ENCODE peak calls at places on chromosomes 6 and 20, in four cellular contexts. K is A549, C is GM12878, G is K562. R is an unnamed sample.

GRCh38 chr6:165744515-165745228 is 81.6 kb upstream of the PDE10A start:
- DNase-seq in K (no peak), C (peak; percentile 23), G (no peak), R (no peak)

GRCh38 chr6:20921533-20921932 is 387.3 kb downstream of the CDKAL1 start:
- DNase-seq in K (no peak), G (no peak), C (no peak), R (no peak)

GRCh38 chr20:56628873-56629463 is at the start of gene TFAP2C:
- DNase-seq in K (peak; percentile 89), C (no peak), G (peak; percentile 89), R (peak; percentile 85)

GRCh38 chr6:2034256-2034655 is 211.1 kb downstream of the GMDS start:
- DNase-seq in K (no peak), C (no peak), G (no peak), R (no peak)

GRCh38 chr20:34512266-34512954 is 3.8 kb upstream of the DYNLRB1 start:
- DNase-seq in G (no peak), K (no peak), C (no peak), R (no peak)

GRCh38 chr6:28369463-28369862 is 19.7 kb downstream of the ZKSCAN3 start:
- DNase-seq in G (no peak), K (no peak), C (no peak), R (no peak)

GRCh38 chr6:156563710-156564109 is 213.5 kb upstream of the ARID1B start:
- DNase-seq in K (no peak), C (no peak), G (no peak), R (no peak)

GRCh38 chr6:44428682-44429081 is 41.2 kb downstream of the CDC5L start:
- DNase-seq in K (no peak), C (no peak), G (no peak), R (no peak)

GRCh38 chr6:3230275-3231212 is 3.1 kb upstream of the TUBB2B start:
- DNase-seq in C (no peak), K (no peak), G (no peak), R (peak; percentile 85)

GRCh38 chr6:16762265-16762546 is 946 bp upstream of the ATXN1 start:
- DNase-seq in C (no peak), K (peak; percentile 12), G (no peak), R (peak; percentile 59)

GRCh38 chr20:61657719-61658377 is 405.8 kb downstream of the CDH4 start:
- DNase-seq in K (no peak), G (no peak), C (no peak), R (no peak)

GRCh38 chr20:10521068-10521834 is 86.1 kb downstream of the SLX4IP start:
- DNase-seq in K (peak; percentile 43), G (no peak), C (no peak), R (no peak)

GRCh38 chr6:104855507-104855906 is 4.2 kb downstream of the HACE1 start:
- DNase-seq in C (no peak), G (no peak), K (no peak), R (no peak)

GRCh38 chr6:42547407-42548329 is 16.2 kb upstream of the UBR2 start:
- DNase-seq in C (no peak), K (peak; percentile 77), G (peak; percentile 93), R (peak; percentile 88)

DNA sequence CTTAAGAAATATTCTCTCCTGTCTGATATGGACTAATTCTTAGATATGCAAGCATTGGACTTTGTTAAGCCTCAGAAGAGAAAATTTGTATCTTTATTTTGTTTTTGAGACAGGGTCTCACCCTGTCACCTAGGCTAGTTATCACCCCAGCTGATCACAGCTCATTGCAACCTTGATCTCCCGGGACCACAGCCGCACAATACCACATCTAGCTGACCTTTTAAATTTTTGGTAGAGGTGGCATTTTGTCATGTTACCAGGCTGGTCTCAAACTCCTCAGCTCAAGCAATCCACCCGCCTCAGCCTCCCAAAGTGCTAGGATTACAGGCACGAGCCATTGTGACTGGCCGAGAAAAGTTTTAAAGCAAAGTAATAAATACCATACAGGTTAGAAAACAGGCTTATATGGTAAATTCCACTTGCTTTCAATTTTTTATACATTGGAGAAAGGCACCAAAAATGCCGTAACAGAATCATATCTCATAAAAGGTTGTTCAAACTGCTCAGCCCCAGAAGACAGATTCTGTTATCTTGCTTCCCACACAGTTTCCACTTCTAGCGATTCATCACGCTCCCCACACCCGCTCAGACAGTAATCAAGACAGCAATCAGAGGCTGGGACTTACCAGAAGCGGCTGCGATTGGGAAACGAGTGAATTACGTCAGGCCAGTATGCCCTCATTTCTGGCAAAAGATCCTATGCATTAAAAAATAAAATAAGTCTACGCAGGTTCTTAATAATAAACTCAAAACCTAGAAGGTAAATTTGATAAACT is 13.8 kb downstream of the RNASET2 start:
- DNase-seq in K (no peak), G (peak; percentile 75), C (no peak), R (no peak)
- TF ChIP-seq JUNB in K (no peak), G (no peak), C (no peak), R (no peak)

DNA sequence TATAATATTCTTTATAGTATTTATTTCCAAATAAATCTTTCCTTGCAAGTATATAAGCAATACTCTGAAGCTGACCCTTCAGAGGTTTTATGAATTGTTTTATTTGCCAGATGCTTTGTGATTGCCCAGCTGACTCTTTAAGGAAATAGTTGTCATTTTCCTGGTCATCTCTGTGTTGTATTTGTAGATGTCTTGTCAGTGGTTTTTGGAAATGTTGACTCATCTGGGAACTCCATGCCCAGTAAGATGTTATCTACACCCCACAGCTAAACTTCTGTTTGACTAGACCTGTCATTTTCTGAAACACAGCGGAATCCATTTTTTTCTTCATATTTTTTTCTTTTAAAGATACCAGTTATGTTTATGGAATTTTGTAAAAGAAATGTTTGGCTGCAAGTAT is 490.9 kb downstream of the NKAIN2 start:
- DNase-seq in K (no peak), C (no peak), G (no peak), R (no peak)
- TF ChIP-seq JUNB in K (no peak), C (no peak), G (no peak), R (no peak)

DNA sequence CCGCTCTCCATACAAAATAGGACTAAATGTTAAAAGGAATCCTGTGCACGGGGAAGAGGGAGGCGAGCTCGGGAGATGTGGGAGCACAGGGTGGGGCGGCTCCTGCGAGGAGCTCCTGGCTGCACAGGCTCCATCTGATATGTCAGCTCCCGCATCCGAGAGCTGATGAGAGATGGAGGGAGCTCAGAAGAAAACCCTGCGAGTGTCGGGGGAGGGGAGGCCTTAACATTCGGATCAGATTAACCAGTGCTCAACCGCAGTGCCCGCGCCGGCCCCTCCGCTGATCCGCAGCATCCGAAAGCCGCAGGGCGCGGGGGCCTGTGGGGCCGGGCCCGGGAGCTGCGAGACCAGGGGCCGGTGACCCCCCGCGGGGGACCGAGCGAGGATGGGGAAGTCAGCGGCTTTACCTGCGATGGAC is 571 bp downstream of the ELOVL4 start:
- DNase-seq in C (no peak), K (peak; percentile 5), G (no peak), R (peak; percentile 49)
- TF ChIP-seq JUNB in C (no peak), K (no peak), G (no peak), R (no peak)

DNA sequence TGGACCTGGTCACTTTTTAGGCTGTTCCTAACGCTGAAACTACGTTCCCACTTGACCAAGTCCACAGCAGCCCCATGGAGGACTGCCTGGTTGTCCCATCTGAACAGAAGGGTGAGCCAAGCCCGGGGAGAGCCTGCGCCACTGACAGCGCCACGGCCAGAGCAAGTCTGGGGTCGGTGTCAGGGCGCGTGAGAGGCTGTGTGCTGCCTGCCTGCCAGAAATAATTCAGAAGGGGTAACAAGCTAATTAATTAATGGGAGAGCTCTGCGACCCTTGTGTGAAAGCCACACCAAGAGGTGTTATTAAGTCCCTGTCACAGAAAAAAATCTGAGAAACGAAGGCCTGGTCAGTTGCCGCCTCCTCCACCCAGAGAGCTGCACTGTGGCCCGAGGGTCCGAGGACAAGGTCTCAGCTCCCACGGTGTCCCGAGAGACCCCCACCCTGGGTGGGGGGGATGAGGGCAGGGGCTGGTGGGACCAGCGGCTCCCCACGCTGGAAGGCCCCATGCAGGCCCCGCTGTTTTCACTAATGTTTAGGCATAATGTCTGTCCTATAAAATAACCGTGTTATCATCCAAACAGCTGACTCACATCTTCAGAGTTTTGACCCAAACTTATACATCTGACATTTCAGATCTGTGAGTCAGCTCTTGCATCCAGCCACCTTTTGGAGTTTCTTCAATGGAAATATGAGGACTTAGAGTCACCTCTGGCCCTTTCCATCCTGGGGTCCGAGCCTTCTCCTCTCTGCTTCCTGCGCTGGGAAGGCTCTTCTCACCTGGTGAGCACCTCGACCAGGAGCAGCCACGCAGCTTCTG is 58.5 kb downstream of the DLL1 start:
- DNase-seq in G (no peak), C (no peak), K (no peak), R (no peak)
- TF ChIP-seq JUNB in G (no peak), C (no peak), K (no peak), R (no peak)

GRCh38 chr20:6780414-6780813 is 12.9 kb downstream of the BMP2 start:
- DNase-seq in G (no peak), C (no peak), K (no peak), R (no peak)

GRCh38 chr20:6784767-6785166 is 17.3 kb downstream of the BMP2 start:
- DNase-seq in K (no peak), G (no peak), C (no peak), R (no peak)

GRCh38 chr20:6786548-6786947 is 19.1 kb downstream of the BMP2 start:
- DNase-seq in K (no peak), G (no peak), C (no peak), R (no peak)

DNA sequence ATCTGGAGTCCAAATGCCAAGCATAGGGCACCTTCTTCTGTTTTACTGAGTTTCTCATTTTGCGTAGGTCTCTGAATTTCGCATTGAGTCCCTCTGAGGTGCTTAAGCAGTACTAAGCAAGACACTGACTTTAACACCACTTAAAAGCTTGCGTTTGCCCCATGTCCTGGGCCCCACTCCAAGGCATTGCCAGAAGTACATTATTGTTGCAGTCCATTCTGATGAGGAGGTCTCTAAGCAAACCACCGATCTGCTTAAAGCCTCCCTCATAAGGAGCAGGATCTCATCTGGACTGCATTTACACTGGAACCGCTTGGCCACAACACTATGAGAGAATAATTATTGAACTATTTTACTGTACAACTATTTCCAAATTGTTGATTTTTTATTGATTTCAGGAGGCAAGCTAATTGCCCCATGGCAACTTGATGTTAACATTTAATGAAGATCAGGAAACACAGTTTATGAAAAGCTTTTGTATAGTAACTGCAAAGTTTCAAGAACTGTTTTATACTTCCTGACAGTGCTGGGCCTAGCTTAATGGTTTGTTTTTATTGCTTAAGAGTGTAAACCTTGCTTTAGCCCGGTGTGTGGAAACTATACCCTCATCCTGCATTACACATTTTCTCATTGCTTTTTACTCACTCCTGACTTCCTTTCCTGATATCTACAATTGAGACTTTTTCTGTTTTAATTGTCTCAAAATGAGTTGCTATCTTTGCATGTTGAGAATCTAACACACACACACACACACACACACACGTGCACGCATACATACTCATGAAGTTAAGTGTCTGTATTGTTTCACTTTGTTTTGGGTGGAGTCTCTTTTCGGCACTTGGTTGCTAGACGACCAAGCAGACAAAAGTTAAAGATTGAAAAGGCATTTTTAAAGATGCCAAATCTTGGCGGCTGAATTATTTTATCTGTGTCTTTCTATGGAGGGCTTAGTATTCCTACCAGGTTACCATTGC is 16.6 kb downstream of the BMP2 start:
- DNase-seq in K (no peak), G (no peak), C (no peak), R (no peak)
- TF ChIP-seq JUNB in K (no peak), G (no peak), C (no peak), R (no peak)

GRCh38 chr6:71886184-71887005 is at the start of gene RIMS1:
- DNase-seq in G (no peak), K (peak; percentile 6), C (no peak), R (peak; percentile 82)
- TF ChIP-seq JUNB in G (no peak), K (no peak), C (no peak), R (no peak)

GRCh38 chr6:15423286-15423957 is 177.6 kb downstream of the JARID2 start:
- DNase-seq in K (no peak), C (no peak), G (no peak), R (no peak)
- TF ChIP-seq JUNB in K (no peak), C (no peak), G (no peak), R (no peak)

GRCh38 chr6:170462366-170463020 is 90.6 kb downstream of the PSMB1 start:
- DNase-seq in C (no peak), K (no peak), G (no peak), R (no peak)
- TF ChIP-seq JUNB in C (no peak), K (no peak), G (no peak), R (no peak)